ENCODE peak calls at places on chromosomes 1 and 21, in four cellular contexts. Z, R, V and H are unnamed samples.

GRCh38 chr1:61192666-61193325 is 110.4 kb downstream of the NFIA start:
- DNase-seq in R (no peak), V (no peak), Z (no peak), H (no peak)

GRCh38 chr1:12745992-12746323 is at the start of gene CFAP107:
- DNase-seq in V (no peak), R (no peak), Z (peak), H (no peak)

GRCh38 chr1:152502496-152503180 is 8.0 kb upstream of the LCE5A start:
- DNase-seq in Z (no peak), R (no peak), V (peak), H (no peak)

GRCh38 chr1:15681346-15682290 is 2.5 kb upstream of the PLEKHM2 start:
- DNase-seq in R (no peak), Z (no peak), V (no peak), H (no peak)

GRCh38 chr1:29706936-29707335 is 470.6 kb downstream of the PTPRU start:
- DNase-seq in Z (peak), V (peak), R (peak), H (peak)

GRCh38 chr1:59034925-59035324 is 251.1 kb upstream of the JUN start:
- DNase-seq in Z (no peak), V (no peak), R (peak), H (no peak)

GRCh38 chr1:23475641-23476040 is 8.3 kb downstream of the ASAP3 start:
- DNase-seq in R (no peak), V (peak), Z (peak), H (no peak)

GRCh38 chr1:222911866-222912265 is 97.0 kb downstream of the DISP1 start:
- DNase-seq in V (peak), R (no peak), Z (peak), H (no peak)

GRCh38 chr1:231930257-231930947 is 303.8 kb downstream of the DISC1 start:
- DNase-seq in Z (no peak), R (no peak), V (no peak), H (no peak)

GRCh38 chr1:242524571-242525359 is at the start of gene PLD5:
- DNase-seq in R (peak), V (no peak), Z (no peak), H (no peak)

GRCh38 chr1:11802616-11802972 is 3.2 kb downstream of the MTHFR start:
- DNase-seq in V (no peak), R (peak), Z (peak), H (no peak)

GRCh38 chr1:62428351-62428750 is 8.5 kb upstream of the USP1 start:
- DNase-seq in R (no peak), V (peak), Z (no peak), H (no peak)

GRCh38 chr1:183870351-183871077 is 65.6 kb downstream of the RGL1 start:
- DNase-seq in V (no peak), R (no peak), Z (peak), H (no peak)

DNA sequence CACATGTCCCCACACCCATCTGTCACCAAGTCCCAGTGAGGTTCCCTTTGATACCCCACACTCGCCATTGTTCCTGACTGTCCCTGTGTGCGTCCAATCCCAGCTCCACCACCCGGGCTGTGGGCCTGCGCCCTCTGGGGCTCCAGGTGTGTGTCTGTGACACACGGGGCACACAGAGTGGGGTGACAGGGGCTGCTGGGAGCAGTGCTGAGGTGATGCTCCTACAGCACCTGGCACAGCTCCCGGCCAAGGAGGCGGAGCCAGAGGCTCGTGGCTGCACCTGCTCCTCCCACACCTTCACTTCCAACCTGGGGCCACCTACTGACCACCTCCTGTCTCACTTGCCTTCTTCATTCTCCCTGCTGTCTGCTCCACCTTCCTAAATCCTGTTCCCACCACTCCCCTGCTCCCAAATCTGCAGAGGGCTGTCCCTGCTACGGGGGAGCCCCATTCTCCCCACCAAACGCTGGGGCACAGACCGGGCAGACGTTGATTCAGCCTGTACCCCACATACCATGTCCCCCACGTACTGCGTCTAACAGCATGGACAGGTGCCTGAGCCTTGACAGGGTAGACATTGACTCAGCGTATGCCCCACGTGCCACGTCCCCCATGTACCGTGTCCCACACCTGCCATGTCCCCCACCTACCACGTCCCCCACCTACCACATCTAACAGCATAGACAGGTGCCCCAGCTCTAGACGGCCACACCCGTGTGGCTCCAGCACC is 16.4 kb downstream of the WDR4 start:
- DNase-seq in Z (no peak), V (no peak), R (no peak), H (no peak)
- TF ChIP-seq CTCF in Z (no peak), V (no peak), R (no peak), H (peak)

GRCh38 chr1:111739222-111739983 is at the start of gene INKA2:
- DNase-seq in Z (peak), V (peak), R (peak), H (peak)
- TF ChIP-seq CTCF in Z (peak), V (no peak), R (no peak), H (no peak)

DNA sequence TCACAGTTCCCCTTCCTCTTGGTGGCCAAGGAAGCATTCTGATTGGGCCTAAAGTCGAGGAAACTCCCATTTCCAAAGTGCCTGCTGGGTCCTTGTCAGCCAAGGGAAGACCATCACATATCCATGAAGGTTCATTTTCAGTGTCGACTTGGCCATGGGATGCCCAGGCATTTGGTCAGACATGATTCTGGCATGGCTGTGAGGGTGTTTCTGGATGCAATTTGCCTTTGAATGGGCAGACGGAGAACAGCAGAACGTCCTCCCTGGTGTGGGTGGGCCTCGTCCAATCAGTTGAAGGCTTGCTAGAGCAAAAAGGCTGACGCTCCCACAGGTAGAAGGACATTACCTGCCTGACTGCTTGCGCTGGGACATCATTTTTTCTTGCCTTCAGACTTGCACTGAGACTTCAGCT is 48.3 kb upstream of the LBR start:
- DNase-seq in Z (no peak), V (no peak), R (no peak), H (no peak)
- TF ChIP-seq CTCF in Z (no peak), V (no peak), R (no peak), H (no peak)

DNA sequence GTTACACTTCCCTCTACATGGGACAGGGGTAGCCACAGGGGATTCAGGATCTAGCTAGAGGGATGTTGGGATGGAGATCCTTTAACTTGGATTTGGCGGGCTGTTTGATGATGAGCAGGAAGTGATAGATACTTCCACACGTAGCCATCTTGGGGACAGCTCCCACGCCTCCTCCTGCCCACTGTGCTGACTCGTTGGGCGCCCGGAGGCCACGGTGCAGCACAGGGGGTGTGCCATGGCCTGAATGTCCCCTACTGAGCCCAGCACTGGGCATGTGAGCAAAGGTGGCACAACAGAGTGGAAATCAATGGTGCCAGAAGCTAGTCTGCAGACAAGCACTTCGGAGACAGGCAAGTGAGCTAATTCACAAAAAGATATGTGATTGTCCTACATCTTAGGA is 31.6 kb upstream of the CCSAP start:
- DNase-seq in Z (no peak), R (no peak), V (no peak), H (no peak)
- TF ChIP-seq CTCF in Z (no peak), R (no peak), V (no peak), H (no peak)